ENCODE peak calls at places on chromosomes 5 and 9, in five cellular contexts. R is aorta, G is HTR-8/SVneo, C is ecto neural progenitor cell, K is upper lobe of left lung. E is an unnamed sample.

GRCh38 chr5:59430066-59430702 is 463.3 kb downstream of the PDE4D start:
- DNase-seq in G (no peak), C (no peak), R (no peak), K (no peak), E (no peak)

GRCh38 chr5:64939772-64940510 is 171.2 kb downstream of the CWC27 start:
- DNase-seq in C (peak; percentile 71), G (no peak), R (peak; percentile 54), K (peak; percentile 77), E (no peak)

GRCh38 chr9:441131-441530 is 226.5 kb downstream of the DOCK8 start:
- DNase-seq in C (peak; percentile 12), G (no peak), K (no peak), R (no peak), E (no peak)

GRCh38 chr9:123400926-123401503 is 45.0 kb downstream of the CRB2 start:
- DNase-seq in G (no peak), K (no peak), C (no peak), R (no peak), E (no peak)

GRCh38 chr9:110977259-110977709 is 61.0 kb downstream of the LPAR1 start:
- DNase-seq in K (no peak), R (no peak), C (no peak), G (no peak), E (no peak)

GRCh38 chr9:30075451-30076199 is 2308.8 kb upstream of the ACO1 start:
- DNase-seq in G (no peak), C (no peak), R (no peak), K (no peak), E (no peak)

GRCh38 chr5:343461-344401 is 22.2 kb downstream of the AHRR start:
- DNase-seq in C (peak; percentile 72), K (peak; percentile 50), G (no peak), R (no peak), E (no peak)

GRCh38 chr5:56516936-56517521 is 283.9 kb upstream of the ANKRD55 start:
- DNase-seq in K (peak; percentile 61), G (no peak), C (no peak), R (peak; percentile 60), E (no peak)

GRCh38 chr5:13533833-13534232 is 410.7 kb downstream of the DNAH5 start:
- DNase-seq in C (no peak), G (no peak), K (no peak), R (no peak), E (no peak)

GRCh38 chr5:167839065-167839464 is 452.4 kb upstream of the WWC1 start:
- DNase-seq in G (peak; percentile 48), R (no peak), C (no peak), K (no peak), E (no peak)

GRCh38 chr5:146662229-146662628 is 146.2 kb upstream of the GPR151 start:
- DNase-seq in G (no peak), C (no peak), K (no peak), R (no peak), E (no peak)

GRCh38 chr5:123456242-123456641 is 33.0 kb upstream of the CEP120 start:
- DNase-seq in R (no peak), C (no peak), G (no peak), K (no peak), E (no peak)

GRCh38 chr5:107812570-107813141 is 141.9 kb upstream of the EFNA5 start:
- DNase-seq in C (no peak), K (no peak), G (no peak), R (no peak), E (no peak)

GRCh38 chr9:33099754-33100153 is 23.3 kb upstream of the SMU1 start:
- DNase-seq in K (no peak), G (no peak), R (no peak), C (no peak), E (no peak)

GRCh38 chr9:123816817-123817472 is 113.0 kb downstream of the DENND1A start:
- DNase-seq in R (no peak), K (no peak), C (no peak), G (no peak), E (no peak)

GRCh38 chr9:108049026-108049591 is 559.5 kb upstream of the KLF4 start:
- DNase-seq in R (no peak), C (no peak), K (no peak), G (peak; percentile 46), E (no peak)

GRCh38 chr5:17415282-17415681 is 82.7 kb upstream of the TAF11L2 start:
- DNase-seq in R (no peak), C (peak; percentile 72), K (no peak), G (no peak), E (peak; percentile 2)

GRCh38 chr5:180353226-180353962 is at the start of gene GFPT2:
- DNase-seq in R (peak; percentile 89), G (peak; percentile 92), C (peak; percentile 92), K (peak; percentile 77), E (peak; percentile 99)

GRCh38 chr5:105767265-105767664 is 1903.5 kb downstream of the EFNA5 start:
- DNase-seq in R (no peak), K (no peak), C (no peak), G (no peak), E (no peak)

GRCh38 chr5:113017891-113018635 is 41.5 kb downstream of the DCP2 start:
- DNase-seq in K (no peak), R (no peak), G (no peak), C (no peak), E (no peak)

GRCh38 chr9:78899006-78899405 is 602.1 kb downstream of the PSAT1 start:
- DNase-seq in K (no peak), G (no peak), R (no peak), C (no peak), E (no peak)

GRCh38 chr5:39176740-39177628 is 42.4 kb downstream of the FYB1 start:
- DNase-seq in R (no peak), K (no peak), G (no peak), C (no peak), E (no peak)